ENCODE peak calls at places on chromosomes 12 and 14, in five cellular contexts. B is GM23338, U is endothelial cell of umbilical vein, O is upper lobe of left lung, A is SK-N-MC. D is an unnamed sample.

GRCh38 chr12:94849411-94849976 is 154.0 kb downstream of the NDUFA12 start:
- DNase-seq in B (peak), U (no peak), O (no peak), A (no peak), D (no peak)

GRCh38 chr14:92785601-92786426 is 8.3 kb upstream of the GOLGA5 start:
- DNase-seq in B (peak), U (peak), O (no peak), A (no peak), D (no peak)

GRCh38 chr14:102733326-102733725 is 43.9 kb upstream of the TRAF3 start:
- DNase-seq in B (no peak), U (no peak), O (no peak), A (no peak), D (no peak)

GRCh38 chr14:59028476-59029202 is 159.8 kb upstream of the DAAM1 start:
- DNase-seq in B (peak), U (peak), O (no peak), A (no peak), D (no peak)

GRCh38 chr12:64450057-64450640 is 1.8 kb upstream of the TBK1 start:
- DNase-seq in B (no peak), U (no peak), O (no peak), A (no peak), D (no peak)

GRCh38 chr14:53525608-53526007 is 372.5 kb upstream of the DDHD1 start:
- DNase-seq in B (no peak), U (no peak), O (no peak), A (no peak), D (no peak)

GRCh38 chr14:66330916-66331315 is 155.3 kb upstream of the CCDC196 start:
- DNase-seq in B (no peak), U (peak), O (no peak), A (no peak), D (no peak)

GRCh38 chr12:45775465-45775864 is 46.0 kb downstream of the ARID2 start:
- DNase-seq in B (no peak), U (no peak), O (no peak), A (no peak), D (no peak)

GRCh38 chr14:77904218-77904617 is 104.3 kb downstream of the ADCK1 start:
- DNase-seq in B (no peak), U (no peak), O (no peak), A (no peak), D (no peak)

GRCh38 chr12:41250748-41251147 is 62.6 kb downstream of the PDZRN4 start:
- DNase-seq in B (no peak), U (peak), O (no peak), A (no peak), D (peak)

GRCh38 chr12:27284751-27285150 is 40.7 kb downstream of the STK38L start:
- DNase-seq in B (no peak), U (peak), O (no peak), A (no peak), D (no peak)

GRCh38 chr12:50257226-50258166 is 25.8 kb downstream of the LIMA1 start:
- DNase-seq in B (no peak), U (peak), O (no peak), A (no peak), D (no peak)

GRCh38 chr12:119169150-119169549 is 9.6 kb upstream of the HSPB8 start:
- DNase-seq in B (no peak), U (no peak), O (no peak), A (no peak), D (no peak)

GRCh38 chr12:29517265-29517664 is 19.8 kb upstream of the OVCH1 start:
- DNase-seq in B (no peak), U (no peak), O (no peak), A (no peak), D (no peak)

GRCh38 chr14:51547260-51547659 is 104.5 kb upstream of the FRMD6 start:
- DNase-seq in B (no peak), U (peak), O (no peak), A (no peak), D (peak)

GRCh38 chr14:103700753-103701490 is 14.3 kb downstream of the XRCC3 start:
- DNase-seq in B (no peak), U (no peak), O (peak), A (no peak), D (no peak)

GRCh38 chr12:124053855-124054254 is 80.8 kb downstream of the ZNF664 start:
- DNase-seq in B (peak), U (peak), O (no peak), A (no peak), D (no peak)

GRCh38 chr12:47165934-47166333 is 86.2 kb upstream of the AMIGO2 start:
- DNase-seq in B (no peak), U (no peak), O (no peak), A (no peak), D (no peak)

GRCh38 chr12:127552838-127553237 is 714.1 kb upstream of the TMEM132C start:
- DNase-seq in B (no peak), U (no peak), O (no peak), A (no peak), D (no peak)

GRCh38 chr12:25935355-25936144 is 22.9 kb upstream of the RASSF8 start:
- DNase-seq in B (no peak), U (no peak), O (no peak), A (no peak), D (no peak)

GRCh38 chr12:108594323-108594903 is 3.5 kb downstream of the TMEM119 start:
- DNase-seq in B (no peak), U (no peak), O (no peak), A (no peak), D (no peak)

GRCh38 chr12:47838286-47838931 is 18.7 kb upstream of the HDAC7 start:
- DNase-seq in B (peak), U (peak), O (no peak), A (no peak), D (no peak)

GRCh38 chr14:24096545-24097181 is 2.6 kb downstream of the PCK2 start:
- DNase-seq in B (no peak), U (no peak), O (no peak), A (no peak), D (no peak)
- H3K4me3 ChIP-seq in B (no peak), U (no peak), O (no peak), A (no peak), D (no peak)

GRCh38 chr12:4855121-4855924 is 54.4 kb upstream of the KCNA1 start:
- DNase-seq in B (peak), U (peak), O (no peak), A (peak), D (peak)
- TF ChIP-seq POLR2AphosphoS5 in B (no peak), U (no peak), O (no peak), A (no peak), D (no peak)

DNA sequence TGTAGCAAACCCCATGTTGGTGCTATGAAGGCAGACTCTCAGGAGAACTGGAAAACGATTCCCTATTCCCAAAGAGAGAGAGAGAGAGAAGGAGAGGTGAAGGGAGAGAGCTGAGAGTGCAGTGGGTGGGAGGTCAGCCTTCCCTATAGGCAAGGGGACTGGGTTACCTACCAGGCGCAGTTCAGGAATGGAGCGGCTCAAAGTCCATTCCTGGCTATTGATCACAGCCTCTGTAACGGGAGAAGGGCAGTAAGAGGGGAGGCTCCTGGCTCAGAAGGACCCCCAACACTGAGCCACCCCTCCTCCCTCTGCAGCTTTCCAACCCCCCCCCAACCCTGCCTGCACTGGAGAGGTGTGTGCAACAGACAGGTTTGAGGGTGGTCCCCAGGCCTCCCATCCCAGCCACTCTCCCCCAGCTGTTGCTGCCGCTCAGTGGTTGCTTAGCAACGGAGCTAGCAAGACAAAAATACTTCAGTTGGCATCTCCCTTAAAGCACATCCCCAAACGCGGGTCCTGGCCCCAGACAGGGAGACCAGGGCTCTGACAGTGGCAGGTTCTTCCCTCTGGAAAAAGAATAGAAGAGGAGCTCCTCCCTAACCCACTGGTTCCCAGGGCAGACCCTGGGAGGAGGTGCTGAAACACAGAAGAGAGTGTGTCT is 3.2 kb downstream of the AGAP2 start:
- DNase-seq in B (peak), U (no peak), O (no peak), A (no peak), D (no peak)
- H3K4me3 ChIP-seq in B (peak), U (no peak), O (no peak), A (no peak), D (no peak)

GRCh38 chr12:92566448-92567040 is 136.2 kb upstream of the PLEKHG7 start:
- DNase-seq in B (no peak), U (no peak), O (no peak), A (no peak), D (no peak)

GRCh38 chr12:92571169-92571568 is 131.6 kb upstream of the PLEKHG7 start:
- DNase-seq in B (no peak), U (no peak), O (no peak), A (no peak), D (no peak)

GRCh38 chr12:92570056-92570753 is 132.6 kb upstream of the PLEKHG7 start:
- DNase-seq in B (peak), U (peak), O (no peak), A (peak), D (peak)

GRCh38 chr12:92571844-92572543 is 130.8 kb upstream of the PLEKHG7 start:
- DNase-seq in B (no peak), U (no peak), O (no peak), A (no peak), D (no peak)

GRCh38 chr12:92568631-92569128 is 134.1 kb upstream of the PLEKHG7 start:
- DNase-seq in B (no peak), U (no peak), O (no peak), A (no peak), D (no peak)
- TF ChIP-seq POLR2AphosphoS5 in B (no peak), U (no peak), O (no peak), A (no peak), D (no peak)

GRCh38 chr14:91060472-91061308 is at the start of gene RPS6KA5:
- DNase-seq in B (peak), U (peak), O (peak), A (peak), D (peak)

GRCh38 chr14:91063119-91063518 is 2.7 kb upstream of the RPS6KA5 start:
- DNase-seq in B (no peak), U (no peak), O (no peak), A (no peak), D (no peak)

GRCh38 chr14:91059576-91060471 is 617 bp downstream of the RPS6KA5 start:
- DNase-seq in B (peak), U (peak), O (peak), A (no peak), D (peak)

GRCh38 chr14:91062600-91062999 is 2.2 kb upstream of the RPS6KA5 start:
- DNase-seq in B (no peak), U (no peak), O (no peak), A (no peak), D (no peak)

DNA sequence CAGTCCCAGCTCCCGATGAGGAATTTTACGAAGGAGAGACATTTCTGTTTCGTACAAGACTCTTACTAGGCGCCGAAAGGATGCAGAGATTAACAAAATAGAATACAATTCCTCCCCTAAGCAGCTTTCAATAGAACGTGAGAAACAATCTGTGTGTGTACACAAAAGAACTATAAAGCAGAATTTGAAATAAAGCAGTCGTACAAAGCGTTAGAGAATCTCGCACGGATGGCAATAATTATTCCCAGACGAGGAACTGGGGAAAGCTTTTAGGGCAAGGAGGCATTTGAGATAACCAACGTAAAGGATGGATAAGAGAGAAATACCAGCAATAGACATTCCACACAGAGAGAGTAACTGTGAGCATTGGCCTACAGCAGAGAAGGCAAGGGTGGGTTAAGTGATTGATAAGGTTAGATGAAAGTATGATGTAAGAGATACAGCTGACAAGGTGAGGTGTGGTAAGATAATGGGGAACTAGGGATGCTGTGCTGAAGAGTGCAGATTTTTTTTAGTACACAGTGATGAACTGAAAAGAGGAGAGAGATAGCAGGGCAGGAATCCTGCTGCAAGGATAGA is 957 bp upstream of the RPS6KA5 start:
- DNase-seq in B (no peak), U (no peak), O (no peak), A (no peak), D (no peak)
- H3K4me3 ChIP-seq in B (peak), U (peak), O (no peak), A (peak), D (peak)

GRCh38 chr12:125208942-125209341 is 143.7 kb downstream of the AACS start:
- DNase-seq in B (peak), U (no peak), O (no peak), A (no peak), D (no peak)

GRCh38 chr12:125206757-125207156 is 141.5 kb downstream of the AACS start:
- DNase-seq in B (no peak), U (no peak), O (no peak), A (no peak), D (no peak)

GRCh38 chr12:125214289-125214688 is 149.1 kb downstream of the AACS start:
- DNase-seq in B (no peak), U (no peak), O (no peak), A (no peak), D (no peak)

GRCh38 chr12:125211464-125211863 is 146.2 kb downstream of the AACS start:
- DNase-seq in B (no peak), U (no peak), O (no peak), A (no peak), D (no peak)

GRCh38 chr12:125210104-125210755 is 145.0 kb downstream of the AACS start:
- DNase-seq in B (no peak), U (no peak), O (no peak), A (no peak), D (no peak)
- TF ChIP-seq POLR2AphosphoS5 in B (no peak), U (no peak), O (no peak), A (no peak), D (no peak)

DNA sequence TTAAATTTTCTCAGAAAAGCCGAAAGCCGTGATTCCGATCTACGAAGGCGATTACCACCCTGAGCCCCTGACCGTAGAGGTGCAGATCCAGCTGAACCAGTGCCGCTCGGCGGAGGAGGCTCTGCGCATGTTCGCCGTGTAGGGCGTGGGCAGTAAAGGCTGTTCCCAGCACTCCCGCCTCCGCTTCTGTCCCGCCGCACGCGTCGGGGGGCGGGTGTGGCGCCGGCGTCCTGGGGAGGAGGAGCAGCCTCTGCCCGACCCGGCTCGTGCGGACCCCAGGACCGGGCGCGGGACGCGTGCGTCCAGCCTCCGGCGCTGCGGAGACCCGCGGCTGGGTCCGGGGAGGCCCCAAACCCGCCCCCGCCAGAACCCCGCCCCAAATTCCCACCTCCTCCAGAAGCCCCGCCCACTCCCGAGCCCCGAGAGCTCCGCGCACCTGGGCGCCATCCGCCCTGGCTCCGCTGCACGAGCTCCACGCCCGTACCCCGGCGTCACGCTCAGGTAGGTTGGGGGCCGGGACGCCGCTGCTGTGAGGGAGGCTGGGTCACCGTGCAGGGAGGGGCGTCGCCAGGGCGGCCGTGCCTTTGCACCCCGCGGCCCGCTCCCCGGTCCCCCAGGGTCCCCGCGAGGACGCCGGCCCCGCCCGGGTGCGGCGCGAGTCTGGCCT is at the start of gene B3GNT4:
- DNase-seq in B (peak), U (peak), O (peak), A (no peak), D (peak)
- H3K4me3 ChIP-seq in B (peak), U (peak), O (peak), A (peak), D (peak)

D was measured in breast epithelium.